ENCODE peak calls at places on chromosomes 2 and 18, in ten cellular contexts. Y, Z, M, B, K, X, U, O, I and R are unnamed samples.

GRCh38 chr2:151120016-151120415 is 141.6 kb downstream of the RBM43 start:
- DNase-seq in I (no peak), K (no peak), X (no peak), M (no peak), Z (no peak), O (no peak), U (no peak), B (no peak), Y (no peak), R (no peak)

GRCh38 chr2:216034065-216034464 is 20.7 kb upstream of the MREG start:
- DNase-seq in B (no peak), Y (peak; percentile 77), M (peak; percentile 84), U (peak; percentile 83), X (peak; percentile 54), K (no peak), O (peak; percentile 43), I (no peak), Z (peak; percentile 67), R (peak; percentile 52)

GRCh38 chr2:238864207-238865014 is 16.5 kb downstream of the TWIST2 start:
- DNase-seq in O (peak; percentile 81), Y (peak; percentile 96), K (no peak), M (peak; percentile 76), I (peak; percentile 84), Z (peak; percentile 98), X (peak; percentile 78), B (peak; percentile 97), U (peak; percentile 66), R (peak; percentile 87)

GRCh38 chr2:68775272-68775847 is 40.7 kb downstream of the ARHGAP25 start:
- DNase-seq in Z (no peak), U (no peak), Y (no peak), X (no peak), I (no peak), K (no peak), B (no peak), M (no peak), O (no peak), R (no peak)

GRCh38 chr18:58624011-58624410 is 4.9 kb downstream of the ALPK2 start:
- DNase-seq in B (no peak), X (no peak), M (no peak), U (no peak), I (no peak), K (no peak), O (no peak), Z (no peak), Y (no peak), R (no peak)

GRCh38 chr2:148132400-148132799 is 111.5 kb downstream of the MBD5 start:
- DNase-seq in O (no peak), M (no peak), I (no peak), U (no peak), B (no peak), X (no peak), K (no peak), Y (no peak), Z (no peak), R (no peak)

GRCh38 chr2:206799083-206799482 is 33.7 kb downstream of the FASTKD2 start:
- DNase-seq in O (no peak), M (no peak), K (no peak), U (no peak), Z (no peak), I (no peak), B (no peak), X (no peak), Y (no peak), R (no peak)

GRCh38 chr2:203886579-203887230 is 19.1 kb downstream of the CTLA4 start:
- DNase-seq in I (no peak), Z (no peak), O (no peak), X (no peak), U (no peak), M (no peak), Y (no peak), K (no peak), B (no peak), R (no peak)

GRCh38 chr2:27353762-27354596 is 2.6 kb downstream of the GTF3C2 start:
- DNase-seq in B (no peak), Y (no peak), M (no peak), Z (peak; percentile 88), X (no peak), I (no peak), K (no peak), O (no peak), U (no peak), R (no peak)

GRCh38 chr2:109690457-109690821 is 76.3 kb downstream of the SOWAHC start:
- DNase-seq in X (no peak), B (peak; percentile 74), M (no peak), K (no peak), I (no peak), O (no peak), Z (no peak), Y (no peak), U (no peak), R (no peak)

DNA sequence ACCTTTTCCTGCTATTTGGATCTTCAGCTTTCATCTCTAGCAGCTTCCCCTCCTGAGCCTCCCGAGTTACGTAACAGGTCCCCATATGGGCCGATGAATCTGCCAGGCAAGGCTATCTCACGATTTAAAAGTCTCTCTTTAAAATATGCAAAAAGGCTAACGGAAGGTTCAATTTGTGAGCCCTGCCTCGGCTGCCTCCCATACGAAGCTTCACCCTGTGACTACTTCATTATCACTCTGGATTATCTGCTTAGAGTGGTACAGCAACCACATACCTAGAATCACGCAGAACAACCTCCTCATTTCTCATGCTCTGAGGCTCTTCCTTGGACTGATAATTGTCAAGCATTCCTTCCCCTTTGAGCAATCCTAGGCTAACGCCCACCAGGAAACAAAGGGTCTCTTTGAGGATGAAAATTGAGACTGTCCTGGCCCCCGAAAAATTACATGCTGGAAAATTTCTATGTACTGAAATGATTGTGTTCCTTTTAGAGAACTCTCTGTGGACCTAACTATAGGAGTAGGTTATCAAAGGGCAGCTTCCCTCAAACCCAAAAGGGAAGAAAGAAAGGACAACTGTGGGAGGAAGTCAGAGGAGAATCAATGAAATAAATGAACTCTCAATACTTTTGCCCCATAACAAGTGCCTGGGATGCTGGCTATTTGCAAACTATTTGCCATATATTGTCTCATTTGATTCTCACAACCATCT is 147.3 kb downstream of the ZEB2 start:
- DNase-seq in O (no peak), U (no peak), I (no peak), M (no peak), K (no peak), B (peak; percentile 77), Y (no peak), X (no peak), Z (no peak), R (no peak)
- TF ChIP-seq POLR2AphosphoS5 in O (no peak), U (no peak), I (no peak), M (no peak), K (no peak), B (no peak), Y (no peak), X (no peak), Z (no peak), R (no peak)

DNA sequence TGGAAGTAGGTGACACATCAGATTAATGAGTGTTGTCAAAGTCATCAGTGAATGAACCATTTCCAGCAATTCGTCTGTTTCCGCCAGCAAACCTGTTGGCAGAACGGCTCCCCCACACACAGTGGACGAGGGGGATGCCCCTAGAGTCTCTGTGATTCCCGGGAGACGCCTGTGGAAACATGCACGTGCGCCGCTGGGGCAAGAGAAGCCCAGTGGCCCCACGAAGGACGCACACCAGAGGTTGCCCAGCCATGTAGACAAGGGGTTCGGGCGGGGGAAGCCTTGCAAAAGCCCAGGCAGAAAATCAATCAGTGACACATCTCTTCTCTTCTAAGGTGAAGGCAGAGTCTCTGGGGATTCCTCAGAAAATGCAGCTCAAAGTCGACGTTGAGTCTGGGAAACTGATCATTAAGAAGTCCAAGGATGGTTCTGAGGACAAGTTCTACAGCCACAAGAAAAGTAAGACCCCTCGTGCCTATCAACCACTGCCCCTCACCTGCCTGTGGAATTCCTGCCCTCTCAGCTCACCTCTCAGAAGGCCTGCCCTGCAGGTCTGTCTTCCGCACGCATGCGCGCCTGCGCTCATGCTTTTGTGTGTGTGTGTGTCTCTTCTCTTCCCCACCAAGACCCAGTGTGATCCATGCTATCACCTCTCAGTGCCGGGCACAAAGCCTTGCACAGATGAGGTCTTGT is 87.1 kb downstream of the INPP5D start:
- DNase-seq in X (no peak), B (no peak), I (no peak), O (no peak), Y (no peak), K (no peak), U (peak; percentile 70), Z (no peak), M (no peak), R (no peak)
- H3K36me3 ChIP-seq in X (no peaks in the 10 kb centered on the region), B (no peaks in the 10 kb centered on the region), I (peaks cover 14% of the 10 kb centered on the region), O (no peaks in the 10 kb centered on the region), Y (peaks cover 7% of the 10 kb centered on the region), K (no peaks in the 10 kb centered on the region), U (no peaks in the 10 kb centered on the region), Z (peaks cover 19% of the 10 kb centered on the region), M (no peaks in the 10 kb centered on the region), R (no peaks in the 10 kb centered on the region)

GRCh38 chr2:141384676-141385075 is 746.1 kb downstream of the LRP1B start:
- DNase-seq in I (no peak), Y (no peak), U (no peak), Z (no peak), B (no peak), K (no peak), M (no peak), O (no peak), X (no peak), R (no peak)

GRCh38 chr2:141381946-141382345 is 748.9 kb downstream of the LRP1B start:
- DNase-seq in U (no peak), O (no peak), X (no peak), B (no peak), Z (no peak), M (no peak), K (no peak), I (no peak), Y (no peak), R (no peak)

GRCh38 chr2:141380625-141381012 is 750.2 kb downstream of the LRP1B start:
- DNase-seq in I (no peak), U (no peak), O (no peak), X (no peak), M (no peak), Y (no peak), Z (no peak), K (no peak), B (no peak), R (no peak)

GRCh38 chr2:141386168-141386567 is 744.6 kb downstream of the LRP1B start:
- DNase-seq in I (no peak), K (no peak), O (no peak), M (no peak), Y (no peak), X (no peak), Z (no peak), B (no peak), U (no peak), R (no peak)
- H3K4me3 ChIP-seq in I (no peak overlapping the region), K (no peak overlapping the region), O (no peak overlapping the region), M (no peak overlapping the region), Y (no peak overlapping the region), X (no peak overlapping the region), Z (no peak overlapping the region), B (no peak overlapping the region), U (no peak overlapping the region), R (no peak overlapping the region)

DNA sequence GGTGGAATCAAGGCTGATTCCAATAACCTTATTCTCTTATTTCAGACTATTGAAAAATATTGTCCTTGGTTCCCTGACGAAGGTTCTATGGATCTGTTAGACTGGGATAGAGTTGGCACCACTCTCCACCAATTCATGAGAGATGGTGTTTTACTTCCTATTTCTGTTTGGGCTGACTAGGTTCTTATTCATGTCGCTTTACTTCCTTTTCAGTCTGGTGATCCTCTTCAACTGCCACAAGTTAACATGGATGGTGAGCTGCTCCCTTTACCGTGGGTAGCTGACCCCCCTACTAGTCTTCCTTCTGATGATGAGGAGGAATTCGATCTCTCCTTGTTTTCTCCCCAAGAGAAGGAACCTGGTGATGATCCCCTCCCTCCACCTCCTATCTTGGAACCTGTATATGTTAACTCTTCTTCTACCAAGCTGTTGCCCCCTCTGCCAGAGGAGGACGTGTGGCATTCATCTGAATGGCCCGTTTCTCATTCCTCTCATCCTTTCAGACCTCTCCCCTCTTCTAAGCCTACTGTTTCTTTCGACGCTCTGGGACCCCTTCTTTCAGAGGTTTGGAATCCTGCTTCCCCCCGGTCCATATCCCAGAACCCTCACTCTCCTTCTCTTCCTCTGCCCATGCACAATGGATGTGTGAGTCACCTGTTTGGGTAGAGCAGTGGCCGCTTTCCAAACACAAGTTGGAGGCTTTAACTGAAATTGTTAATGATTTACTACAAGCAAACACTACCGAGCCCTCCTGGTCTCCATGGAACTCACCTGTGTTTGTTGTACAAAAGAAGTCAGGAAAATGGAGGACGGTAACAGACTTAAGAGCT is 13.5 kb upstream of the CNOT11 start:
- DNase-seq in B (no peak), I (no peak), O (no peak), Y (no peak), Z (peak; percentile 99), X (no peak), U (no peak), M (no peak), K (no peak), R (peak; percentile 88)
- TF ChIP-seq POLR2AphosphoS5 in B (no peak), I (no peak), O (no peak), Y (no peak), Z (peak; percentile 87), X (no peak), U (no peak), M (no peak), K (no peak), R (peak; percentile 76)